ENCODE peak calls at places on chromosomes 3 and 15, in six cellular contexts. M is B cell; H is GM20000; P is CD8-positive, alpha-beta T cell; K is AG10803; X is PC-3. D is an unnamed sample.

GRCh38 chr3:58490860-58491501 is 915 bp upstream of the KCTD6 start:
- DNase-seq in H (no peak), M (no peak), K (no peak), P (no peak), X (no peak), D (no peak)

GRCh38 chr3:33579181-33579510 is 138.9 kb downstream of the CLASP2 start:
- DNase-seq in K (no peak), H (no peak), M (no peak), P (no peak), X (no peak), D (no peak)

GRCh38 chr3:125651246-125651645 is 55.9 kb upstream of the OSBPL11 start:
- DNase-seq in K (peak), X (peak), P (no peak), H (no peak), M (no peak), D (no peak)

GRCh38 chr3:142216321-142216720 is 9.1 kb downstream of the GK5 start:
- DNase-seq in K (no peak), X (no peak), H (no peak), P (no peak), M (no peak), D (no peak)

GRCh38 chr15:69914960-69915359 is 182.8 kb downstream of the TLE3 start:
- DNase-seq in H (no peak), P (no peak), M (no peak), X (no peak), K (no peak), D (no peak)

GRCh38 chr3:16379838-16380237 is 114.8 kb downstream of the OXNAD1 start:
- DNase-seq in M (no peak), X (no peak), P (no peak), K (no peak), H (no peak), D (no peak)

GRCh38 chr15:35319354-35319753 is 226.6 kb downstream of the DPH6 start:
- DNase-seq in P (no peak), X (no peak), H (no peak), K (no peak), M (no peak), D (no peak)

GRCh38 chr3:186815490-186815889 is 9.2 kb upstream of the RFC4 start:
- DNase-seq in K (peak), M (no peak), P (no peak), X (peak), H (no peak), D (no peak)

GRCh38 chr3:25497096-25497495 is 69.0 kb downstream of the RARB start:
- DNase-seq in M (no peak), P (no peak), X (no peak), K (no peak), H (no peak), D (no peak)

GRCh38 chr15:44427756-44428724 is 611 bp downstream of the CTDSPL2 start:
- DNase-seq in H (no peak), P (no peak), K (peak), M (no peak), X (peak), D (no peak)

GRCh38 chr3:16204751-16205150 is 30.3 kb downstream of the GALNT15 start:
- DNase-seq in M (no peak), X (no peak), K (no peak), H (no peak), P (no peak), D (no peak)

GRCh38 chr3:151372063-151372820 is 12.3 kb downstream of the P2RY12 start:
- DNase-seq in K (peak), X (peak), M (no peak), P (no peak), H (no peak), D (no peak)

GRCh38 chr3:193673845-193674244 is 80.8 kb downstream of the OPA1 start:
- DNase-seq in K (no peak), H (no peak), M (no peak), X (no peak), P (no peak), D (no peak)

GRCh38 chr3:10726787-10727186 is 89.2 kb upstream of the SLC6A11 start:
- DNase-seq in X (no peak), P (no peak), M (no peak), H (no peak), K (no peak), D (no peak)

GRCh38 chr3:61701019-61701418 is 139.6 kb downstream of the PTPRG start:
- DNase-seq in H (no peak), X (no peak), P (no peak), M (no peak), K (no peak), D (no peak)

GRCh38 chr3:14152233-14152962 is 26.0 kb downstream of the XPC start:
- DNase-seq in P (no peak), M (no peak), K (no peak), H (no peak), X (peak), D (no peak)
- TF ChIP-seq CTCF in P (no peak), M (peak), K (peak), H (no peak), X (peak), D (no peak)

DNA sequence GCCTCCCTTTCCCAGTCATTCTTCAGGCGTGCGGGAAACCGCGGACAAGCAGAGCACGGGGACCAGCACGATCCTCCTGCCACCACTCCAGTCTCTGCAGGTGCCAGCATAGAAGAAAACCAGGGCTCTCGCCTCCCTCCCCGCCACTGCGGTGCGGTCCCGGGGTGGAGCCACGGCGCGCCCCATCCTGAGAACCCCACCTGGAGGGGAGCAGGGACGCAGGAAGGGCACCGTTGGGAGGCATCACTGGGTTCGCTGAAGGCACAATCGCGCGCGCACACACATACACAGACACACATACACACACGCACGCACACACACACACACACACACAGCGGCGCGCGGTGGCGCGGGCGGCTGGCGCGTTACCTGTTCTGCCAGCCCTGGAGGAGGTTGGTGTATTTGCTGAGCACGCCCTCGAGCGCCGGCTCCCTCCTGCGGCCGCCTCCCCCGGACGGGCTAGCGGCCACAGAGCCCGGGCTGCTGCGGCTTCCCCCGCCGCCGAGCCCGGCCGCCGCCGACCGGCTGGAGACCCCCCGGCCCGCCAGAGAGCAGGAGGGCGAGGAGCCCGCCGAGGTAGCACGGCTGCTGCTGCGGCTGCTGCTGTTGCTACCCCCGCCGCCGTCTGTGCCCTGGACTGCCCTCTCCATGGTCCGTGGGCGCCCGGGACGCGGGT is 394 bp downstream of the OSBPL10 start:
- DNase-seq in X (peak), H (peak), P (peak), K (no peak), M (peak), D (peak)
- TF ChIP-seq CTCF in X (peak), H (no peak), P (no peak), K (no peak), M (peak), D (no peak)

DNA sequence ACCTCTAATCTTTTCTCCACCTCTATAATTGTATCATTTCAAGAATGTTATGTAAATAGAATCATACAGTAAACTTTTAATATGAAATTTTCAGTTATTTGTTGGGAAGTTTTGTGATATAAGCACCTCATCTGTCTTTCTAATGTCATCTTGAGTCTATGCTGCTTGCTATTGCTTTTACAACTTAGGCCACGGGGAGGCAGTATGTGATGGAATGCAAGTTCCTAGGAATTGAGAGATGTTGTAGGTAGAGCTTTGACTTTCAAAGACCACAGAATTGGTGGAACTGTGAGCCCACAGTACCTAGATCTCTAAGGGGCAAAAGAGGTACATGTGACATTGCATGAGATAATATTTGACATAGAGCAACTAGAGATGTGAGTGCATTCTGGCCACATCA is 328.3 kb downstream of the MFSD1 start:
- DNase-seq in K (no peak), X (peak), P (no peak), M (no peak), H (no peak), D (no peak)
- TF ChIP-seq CTCF in K (no peak), X (peak), P (no peak), M (peak), H (peak), D (no peak)

GRCh38 chr3:195739561-195740111 is 18.9 kb downstream of the MUC20 start:
- DNase-seq in H (no peak), X (no peak), P (no peak), M (no peak), K (no peak), D (no peak)
- TF ChIP-seq CTCF in H (no peak), X (no peak), P (no peak), M (no peak), K (no peak), D (no peak)